ENCODE peak calls at places on chromosomes 11 and 22, in five cellular contexts. B, Q, M, E and A are unnamed samples.

GRCh38 chr11:3094223-3094824 is 37.1 kb upstream of the CARS1 start:
- DNase-seq in M (no peak), B (no peak), Q (no peak), E (no peak), A (no peak)

GRCh38 chr22:23774114-23774921 is 1.7 kb downstream of the MMP11 start:
- DNase-seq in E (no peak), B (no peak), Q (no peak), M (no peak), A (peak; percentile 12)

GRCh38 chr11:12599408-12600143 is 74.6 kb upstream of the TEAD1 start:
- DNase-seq in E (no peak), M (peak; percentile 40), B (no peak), Q (peak; percentile 24), A (peak; percentile 57)

GRCh38 chr22:46424496-46424895 is 89.0 kb downstream of the TRMU start:
- DNase-seq in B (no peak), Q (no peak), M (no peak), E (no peak), A (no peak)

GRCh38 chr11:118930152-118930712 is 4.5 kb upstream of the BCL9L start:
- DNase-seq in M (peak; percentile 97), Q (no peak), B (peak; percentile 91), E (peak; percentile 63), A (peak; percentile 95)

GRCh38 chr22:49400866-49401598 is 426.6 kb downstream of the BRD1 start:
- DNase-seq in M (no peak), Q (no peak), B (no peak), E (no peak), A (no peak)

GRCh38 chr11:69744435-69744834 is 30.7 kb downstream of the FGF4 start:
- DNase-seq in M (no peak), E (peak; percentile 78), B (no peak), Q (no peak), A (peak; percentile 63)

GRCh38 chr11:32297629-32298028 is 137.7 kb downstream of the WT1 start:
- DNase-seq in E (peak; percentile 36), M (peak; percentile 31), B (peak; percentile 47), Q (no peak), A (peak; percentile 62)

GRCh38 chr11:44814881-44815592 is 88.3 kb downstream of the TSPAN18 start:
- DNase-seq in M (no peak), Q (no peak), E (peak; percentile 35), B (no peak), A (no peak)

GRCh38 chr11:125170406-125171031 is 6.0 kb downstream of the PKNOX2 start:
- DNase-seq in Q (no peak), B (no peak), M (no peak), E (peak; percentile 92), A (peak; percentile 55)

GRCh38 chr11:2094354-2095197 is 44.6 kb downstream of the IGF2 start:
- DNase-seq in M (no peak), B (no peak), Q (no peak), E (no peak), A (no peak)

GRCh38 chr11:132022718-132023117 is 652.3 kb downstream of the NTM start:
- DNase-seq in E (peak; percentile 81), M (no peak), Q (no peak), B (no peak), A (no peak)

GRCh38 chr11:128595221-128595620 is 7.9 kb upstream of the ETS1 start:
- DNase-seq in E (peak; percentile 39), B (no peak), M (no peak), Q (no peak), A (no peak)

GRCh38 chr11:82718307-82718706 is 15.4 kb downstream of the FAM181B start:
- DNase-seq in Q (peak; percentile 57), M (peak; percentile 19), B (peak; percentile 54), E (peak; percentile 49), A (peak; percentile 78)

GRCh38 chr11:132078677-132079076 is 708.3 kb downstream of the NTM start:
- DNase-seq in E (no peak), B (no peak), Q (no peak), M (no peak), A (no peak)

GRCh38 chr11:844693-845644 is 2.3 kb downstream of the TSPAN4 start:
- DNase-seq in Q (no peak), E (peak; percentile 87), B (no peak), M (no peak), A (peak; percentile 90)

GRCh38 chr11:39341461-39341860 is 2118.0 kb downstream of the LRRC4C start:
- DNase-seq in M (no peak), E (no peak), B (no peak), Q (no peak), A (no peak)

GRCh38 chr11:36034572-36035331 is 90.9 kb downstream of the LDLRAD3 start:
- DNase-seq in Q (no peak), B (peak; percentile 79), E (peak; percentile 90), M (no peak), A (peak; percentile 60)

GRCh38 chr22:17074648-17075002 is 10.2 kb upstream of the IL17RA start:
- DNase-seq in B (peak; percentile 14), M (no peak), E (peak; percentile 40), Q (no peak), A (no peak)

GRCh38 chr11:17473071-17473744 is 3.4 kb downstream of the ABCC8 start:
- DNase-seq in M (peak; percentile 68), B (peak; percentile 11), Q (no peak), E (peak; percentile 7), A (peak; percentile 50)

GRCh38 chr11:576791-577610 is 731 bp downstream of the PHRF1 start:
- DNase-seq in B (no peak), E (no peak), M (no peak), Q (no peak), A (no peak)

GRCh38 chr11:6655020-6655789 is 404 bp downstream of the DCHS1 start:
- DNase-seq in B (no peak), E (no peak), M (no peak), Q (no peak), A (peak; percentile 55)

GRCh38 chr11:13606701-13607100 is 61.8 kb upstream of the FAR1 start:
- DNase-seq in E (no peak), B (no peak), M (no peak), Q (no peak), A (no peak)

GRCh38 chr11:67634366-67635230 is 4.9 kb upstream of the NUDT8 start:
- DNase-seq in B (no peak), E (no peak), Q (no peak), M (no peak), A (peak; percentile 8)

GRCh38 chr11:134637091-134638015 is 225.3 kb upstream of the B3GAT1 start:
- DNase-seq in B (no peak), Q (no peak), E (no peak), M (no peak), A (no peak)

GRCh38 chr11:312092-312816 is 1.6 kb upstream of the IFITM1 start:
- DNase-seq in Q (no peak), E (no peak), M (no peak), B (no peak), A (no peak)

GRCh38 chr11:78032090-78032489 is 9.0 kb upstream of the KCTD14 start:
- DNase-seq in E (no peak), M (no peak), B (no peak), Q (no peak), A (peak; percentile 59)

GRCh38 chr11:69860244-69860643 is 41.0 kb upstream of the FGF3 start:
- DNase-seq in E (no peak), M (no peak), B (no peak), Q (no peak), A (no peak)

GRCh38 chr11:8671242-8671641 is 11.2 kb downstream of the TRIM66 start:
- DNase-seq in B (peak; percentile 91), Q (peak; percentile 87), M (no peak), E (peak; percentile 97), A (peak; percentile 52)

GRCh38 chr11:12288934-12289666 is 88.3 kb upstream of the PARVA start:
- DNase-seq in B (no peak), E (no peak), Q (no peak), M (no peak), A (no peak)

GRCh38 chr11:72672839-72673238 is 1.4 kb downstream of the PDE2A start:
- DNase-seq in E (no peak), B (no peak), Q (no peak), M (no peak), A (no peak)

GRCh38 chr22:34639911-34640310 is 426.0 kb upstream of the ISX start:
- DNase-seq in E (no peak), M (no peak), B (peak; percentile 20), Q (no peak), A (no peak)

GRCh38 chr11:48049036-48049435 is 68.7 kb downstream of the PTPRJ start:
- DNase-seq in E (no peak), B (no peak), Q (no peak), M (no peak), A (no peak)
- H3K4me2 ChIP-seq in E (no peak overlapping the region), B (no peak overlapping the region), Q (no peak overlapping the region), M (no peak overlapping the region), A (no peak overlapping the region)

GRCh38 chr22:38744981-38745380 is 10.8 kb downstream of the SUN2 start:
- DNase-seq in Q (no peak), B (no peak), M (no peak), E (no peak), A (no peak)
- H3K36me3 ChIP-seq in Q (peaks cover 94% of the 10 kb centered on the region), B (peaks cover 36% of the 10 kb centered on the region), M (peaks cover 30% of the 10 kb centered on the region), E (peaks cover 66% of the 10 kb centered on the region), A (no peaks in the 10 kb centered on the region)

GRCh38 chr11:114057147-114057546 is 2.4 kb upstream of the ZBTB16 start:
- DNase-seq in B (no peak), Q (peak; percentile 32), E (no peak), M (no peak), A (no peak)
- H3K27ac ChIP-seq in B (no peak overlapping the region), Q (peak overlapping the region; percentile 40), E (no peak overlapping the region), M (no peak overlapping the region), A (no peak overlapping the region)

GRCh38 chr11:43738600-43739409 is 58.3 kb downstream of the HSD17B12 start:
- DNase-seq in E (peak; percentile 90), B (peak; percentile 60), M (peak; percentile 2), Q (no peak), A (peak; percentile 59)
- H3K4me2 ChIP-seq in E (peak overlapping the region; percentile 58), B (peak overlapping the region; percentile 34), M (peak overlapping the region; percentile 27), Q (no peak overlapping the region), A (peak overlapping the region; percentile 37)

DNA sequence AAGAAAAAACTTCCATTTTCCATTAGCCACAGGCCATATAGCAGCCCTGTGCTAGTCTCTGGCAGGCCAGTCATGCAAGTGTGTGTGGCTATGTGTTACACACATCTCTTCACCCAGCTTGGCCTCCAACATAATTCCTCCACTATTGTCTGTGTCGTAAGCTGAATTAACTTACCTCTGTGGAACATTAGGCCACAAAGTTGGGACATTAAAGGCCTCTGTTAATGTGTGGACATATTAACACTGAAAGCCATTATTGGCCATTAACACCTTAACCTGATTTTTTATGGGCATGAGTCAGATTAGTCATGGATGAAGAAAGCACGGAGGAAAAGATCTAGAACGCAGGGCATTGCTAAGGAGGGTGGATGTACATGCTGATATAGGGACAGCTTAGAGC is 100.1 kb downstream of the DBX1 start:
- DNase-seq in B (no peak), E (no peak), M (no peak), Q (no peak), A (no peak)
- H3K36me3 ChIP-seq in B (peaks cover 2% of the 10 kb centered on the region), E (peaks cover 18% of the 10 kb centered on the region), M (no peaks in the 10 kb centered on the region), Q (peaks cover 64% of the 10 kb centered on the region), A (no peaks in the 10 kb centered on the region)

GRCh38 chr11:10002221-10002620 is 291.8 kb downstream of the SBF2 start:
- DNase-seq in M (no peak), Q (no peak), E (no peak), B (peak; percentile 15), A (no peak)

GRCh38 chr11:10005955-10006525 is 288.0 kb downstream of the SBF2 start:
- DNase-seq in M (no peak), E (no peak), B (no peak), Q (no peak), A (no peak)

GRCh38 chr11:10004526-10005113 is 289.4 kb downstream of the SBF2 start:
- DNase-seq in B (peak; percentile 13), M (no peak), Q (no peak), E (no peak), A (no peak)
- H3K27ac ChIP-seq in B (no peak overlapping the region), M (no peak overlapping the region), Q (no peak overlapping the region), E (no peak overlapping the region), A (no peak overlapping the region)

GRCh38 chr11:64485077-64485476 is 105.9 kb upstream of the SLC22A12 start:
- DNase-seq in E (no peak), B (no peak), Q (no peak), M (no peak), A (no peak)
- H3K4me2 ChIP-seq in E (no peak overlapping the region), B (no peak overlapping the region), Q (no peak overlapping the region), M (no peak overlapping the region), A (no peak overlapping the region)